ENCODE peak calls at places on chromosomes 6 and 20, in ten cellular contexts. G, A, C, E, X, P, I, N, R and D are unnamed samples. For H3K4me1, the result is how much of the 10 kb centered on the place peaks cover.

GRCh38 chr6:118708736-118709135 is 57.3 kb upstream of the CEP85L start:
- DNase-seq in E (no peak), R (peak), C (no peak), N (no peak), A (no peak), X (no peak), I (no peak), P (no peak), G (no peak), D (no peak)

GRCh38 chr6:154815938-154816820 is 83.0 kb downstream of the SCAF8 start:
- DNase-seq in E (no peak), C (peak), G (peak), N (no peak), I (no peak), R (no peak), X (no peak), P (no peak), A (no peak), D (no peak)

GRCh38 chr6:11424395-11425050 is 113.0 kb upstream of the TMEM170B start:
- DNase-seq in N (peak), E (no peak), C (no peak), G (no peak), P (no peak), X (no peak), R (no peak), A (no peak), I (no peak), D (no peak)

GRCh38 chr20:37890108-37890507 is 12.8 kb upstream of the VSTM2L start:
- DNase-seq in E (no peak), A (no peak), X (no peak), G (no peak), N (no peak), R (no peak), C (no peak), P (no peak), I (no peak), D (no peak)

GRCh38 chr6:116633685-116634084 is 17.4 kb downstream of the RSPH4A start:
- DNase-seq in I (no peak), G (peak), X (peak), N (peak), A (no peak), C (no peak), R (no peak), E (peak), P (no peak), D (no peak)

GRCh38 chr20:38859070-38859690 is 53.7 kb downstream of the PPP1R16B start:
- DNase-seq in I (peak), E (no peak), G (no peak), R (no peak), C (no peak), A (no peak), X (no peak), P (no peak), N (no peak), D (no peak)

GRCh38 chr6:52512199-52512598 is 64.7 kb downstream of the TRAM2 start:
- DNase-seq in N (peak), X (no peak), P (no peak), A (peak), I (no peak), C (peak), R (no peak), E (no peak), G (no peak), D (no peak)

GRCh38 chr6:148345176-148345575 is 2.5 kb downstream of the SASH1 start:
- DNase-seq in C (peak), X (peak), I (no peak), P (no peak), G (no peak), A (no peak), E (no peak), R (no peak), N (no peak), D (no peak)

GRCh38 chr6:109164331-109164730 is 69.0 kb downstream of the CEP57L1 start:
- DNase-seq in X (no peak), I (no peak), A (no peak), G (no peak), E (no peak), N (peak), P (no peak), R (no peak), C (no peak), D (no peak)

GRCh38 chr6:132456700-132457143 is 55.4 kb upstream of the MOXD1 start:
- DNase-seq in I (no peak), E (no peak), X (no peak), G (no peak), R (no peak), A (no peak), P (no peak), N (no peak), C (peak), D (no peak)

GRCh38 chr20:2756056-2756611 is 44.3 kb downstream of the CPXM1 start:
- DNase-seq in E (peak), P (no peak), C (peak), G (no peak), I (no peak), X (peak), N (no peak), A (no peak), R (no peak), D (no peak)

GRCh38 chr6:100472674-100473073 is 8.0 kb upstream of the SIM1 start:
- DNase-seq in C (peak), N (peak), I (no peak), P (no peak), A (no peak), G (no peak), E (no peak), X (no peak), R (peak), D (no peak)

GRCh38 chr6:74182992-74183391 is 487.0 kb downstream of the CD109 start:
- DNase-seq in C (no peak), N (no peak), P (no peak), I (no peak), G (no peak), A (no peak), R (no peak), E (no peak), X (peak), D (no peak)

GRCh38 chr6:9507136-9507895 is 907.6 kb downstream of the TFAP2A start:
- DNase-seq in C (no peak), P (no peak), E (no peak), G (no peak), I (no peak), N (no peak), A (no peak), R (no peak), X (no peak), D (no peak)

GRCh38 chr6:75334266-75335040 is 49.9 kb upstream of the TMEM30A start:
- DNase-seq in E (peak), R (no peak), N (peak), C (peak), G (peak), X (no peak), I (no peak), P (no peak), A (no peak), D (no peak)

GRCh38 chr6:116975600-116975999 is 98.6 kb downstream of the RFX6 start:
- DNase-seq in I (no peak), E (no peak), P (no peak), N (peak), C (peak), A (no peak), X (no peak), G (no peak), R (no peak), D (no peak)

GRCh38 chr20:542777-543368 is 717 bp downstream of the CSNK2A1 start:
- DNase-seq in R (no peak), G (peak), N (no peak), P (no peak), C (no peak), I (no peak), X (no peak), E (no peak), A (no peak), D (no peak)

GRCh38 chr20:18394363-18394762 is 72.5 kb downstream of the DZANK1 start:
- DNase-seq in N (no peak), C (no peak), I (no peak), P (no peak), X (no peak), E (peak), A (no peak), R (no peak), G (no peak), D (no peak)

GRCh38 chr6:158943380-158944032 is 56.5 kb downstream of the RSPH3 start:
- DNase-seq in A (no peak), P (no peak), I (no peak), R (no peak), E (no peak), G (no peak), X (no peak), N (no peak), C (no peak), D (no peak)

GRCh38 chr6:12753034-12753433 is 36.5 kb downstream of the PHACTR1 start:
- DNase-seq in X (no peak), R (no peak), N (no peak), C (no peak), I (no peak), P (no peak), G (no peak), E (no peak), A (no peak), D (no peak)

GRCh38 chr6:100719883-100720682 is 161.0 kb downstream of the ASCC3 start:
- DNase-seq in X (peak), N (peak), G (peak), P (no peak), R (peak), E (no peak), I (peak), A (no peak), C (peak), D (no peak)

GRCh38 chr6:155455766-155456165 is at the start of gene NOX3:
- DNase-seq in I (no peak), N (peak), E (no peak), P (no peak), G (no peak), R (no peak), X (no peak), C (no peak), A (no peak), D (no peak)

GRCh38 chr6:104956663-104957294 is at the start of gene LIN28B:
- DNase-seq in E (no peak), A (no peak), X (peak), I (no peak), C (peak), R (no peak), N (no peak), P (no peak), G (peak), D (no peak)

GRCh38 chr20:22805970-22806369 is 221.6 kb upstream of the FOXA2 start:
- DNase-seq in A (no peak), X (no peak), P (no peak), E (no peak), I (no peak), N (no peak), C (no peak), G (no peak), R (no peak), D (no peak)

GRCh38 chr6:36633915-36634314 is 39.8 kb downstream of the SRSF3 start:
- DNase-seq in P (no peak), E (no peak), X (peak), I (peak), C (peak), A (no peak), N (no peak), G (no peak), R (no peak), D (peak)

GRCh38 chr20:44610313-44610965 is 28.1 kb downstream of the PKIG start:
- DNase-seq in N (no peak), C (no peak), P (no peak), A (no peak), I (no peak), R (no peak), X (no peak), G (no peak), E (no peak), D (no peak)

GRCh38 chr6:56347526-56347925 is 100.1 kb upstream of the COL21A1 start:
- DNase-seq in G (no peak), N (peak), R (no peak), I (no peak), P (no peak), E (no peak), C (no peak), A (no peak), X (no peak), D (no peak)

GRCh38 chr6:72218125-72218524 is 331.8 kb downstream of the RIMS1 start:
- DNase-seq in E (peak), C (peak), G (peak), X (peak), N (peak), A (no peak), I (peak), R (no peak), P (no peak), D (no peak)

GRCh38 chr20:37270586-37271420 is 9.2 kb upstream of the GHRH start:
- DNase-seq in G (no peak), P (no peak), E (no peak), X (peak), N (no peak), R (peak), C (peak), A (no peak), I (no peak), D (no peak)

GRCh38 chr6:142943746-142944125 is 1.2 kb downstream of the HIVEP2 start:
- DNase-seq in G (peak), R (no peak), X (peak), I (peak), C (peak), N (peak), P (no peak), A (no peak), E (no peak), D (no peak)

GRCh38 chr6:22361576-22361975 is 64.7 kb upstream of the PRL start:
- DNase-seq in E (no peak), N (no peak), G (no peak), X (no peak), A (no peak), P (no peak), C (no peak), R (no peak), I (no peak), D (no peak)

GRCh38 chr6:13971303-13971702 is 46.6 kb downstream of the RNF182 start:
- DNase-seq in G (no peak), C (no peak), N (no peak), I (no peak), E (no peak), A (no peak), X (no peak), P (no peak), R (no peak), D (no peak)

GRCh38 chr6:21748343-21749063 is 155.0 kb downstream of the SOX4 start:
- DNase-seq in A (no peak), I (peak), N (peak), R (no peak), P (no peak), E (no peak), C (no peak), X (no peak), G (peak), D (no peak)

GRCh38 chr6:167437888-167438484 is 113.1 kb downstream of the TTLL2 start:
- DNase-seq in R (no peak), E (no peak), A (no peak), G (no peak), X (no peak), P (no peak), I (no peak), N (no peak), C (no peak), D (no peak)

GRCh38 chr6:28402197-28402596 is 2.6 kb upstream of the ZSCAN12 start:
- DNase-seq in E (no peak), N (no peak), C (no peak), X (no peak), I (no peak), P (no peak), G (no peak), A (no peak), R (no peak), D (no peak)

GRCh38 chr6:165653196-165653595 is 9.8 kb downstream of the PDE10A start:
- DNase-seq in G (no peak), E (no peak), R (no peak), X (no peak), A (no peak), P (no peak), N (no peak), C (no peak), I (no peak), D (no peak)

GRCh38 chr6:39114395-39114706 is 635 bp downstream of the SAYSD1 start:
- DNase-seq in E (no peak), N (no peak), A (no peak), P (no peak), I (no peak), X (no peak), C (no peak), R (no peak), G (no peak), D (no peak)

GRCh38 chr6:27617700-27618689 is 145.1 kb upstream of the ZNF184 start:
- DNase-seq in X (no peak), R (no peak), A (no peak), N (peak), G (peak), E (peak), P (no peak), C (peak), I (no peak), D (no peak)

GRCh38 chr6:39409889-39410288 is 87.4 kb upstream of the KCNK16 start:
- DNase-seq in X (no peak), N (no peak), I (no peak), R (no peak), P (no peak), E (no peak), C (no peak), A (no peak), G (no peak), D (no peak)

GRCh38 chr6:150478651-150479498 is 110.1 kb downstream of the IYD start:
- DNase-seq in R (no peak), C (no peak), X (no peak), N (no peak), I (no peak), G (no peak), E (no peak), A (no peak), P (no peak), D (no peak)

GRCh38 chr6:44260011-44260410 is 2.7 kb upstream of the SLC35B2 start:
- DNase-seq in N (no peak), I (no peak), X (no peak), G (no peak), P (no peak), C (no peak), A (no peak), E (no peak), R (no peak), D (no peak)

GRCh38 chr6:44257753-44258324 is 511 bp upstream of the SLC35B2 start:
- DNase-seq in I (no peak), E (no peak), N (no peak), G (no peak), A (no peak), P (no peak), C (no peak), R (no peak), X (no peak), D (no peak)

GRCh38 chr6:44257007-44257752 is at the start of gene SLC35B2:
- DNase-seq in N (peak), R (no peak), I (peak), C (peak), A (peak), G (peak), P (no peak), X (peak), E (peak), D (peak)

GRCh38 chr6:44258921-44259320 is 1.6 kb upstream of the SLC35B2 start:
- DNase-seq in C (no peak), I (no peak), X (no peak), R (no peak), G (no peak), A (no peak), E (no peak), P (no peak), N (no peak), D (no peak)

DNA sequence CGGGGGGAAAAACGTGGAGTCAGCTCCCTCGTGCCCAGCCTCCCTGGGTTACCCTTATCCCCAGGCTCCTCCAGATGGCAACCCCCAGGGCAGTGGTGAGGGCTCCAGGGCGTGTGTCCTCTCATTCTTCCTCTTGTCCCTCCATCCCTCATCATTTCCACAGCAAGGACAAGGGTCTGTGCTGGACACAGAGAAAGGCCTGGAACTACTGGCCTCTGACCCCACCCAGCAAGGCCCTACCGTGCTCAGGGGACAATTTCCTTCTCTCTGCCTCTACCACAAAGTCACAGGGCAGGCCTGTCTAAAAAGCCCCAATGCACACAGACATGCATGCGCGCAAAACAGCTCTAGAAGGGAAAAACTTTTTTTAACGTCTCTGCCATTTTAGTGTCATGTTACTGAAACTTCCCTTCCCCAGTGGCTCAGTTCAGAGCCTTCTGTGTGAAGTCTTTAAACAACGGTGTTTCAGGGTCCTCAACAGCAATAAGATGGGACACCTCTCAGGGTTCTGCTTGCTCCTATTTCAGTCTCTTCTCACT is 1.1 kb upstream of the SLC35B2 start:
- DNase-seq in R (no peak), C (no peak), I (no peak), N (no peak), E (no peak), X (no peak), G (no peak), A (no peak), P (no peak), D (no peak)
- H3K4me1 ChIP-seq in R (under half), C (under half), I (under half), N (under half), E (under half), X (half or more), G (under half), A (under half), P (under half), D (under half)

GRCh38 chr6:107736713-107737396 is 87.3 kb downstream of the SCML4 start:
- DNase-seq in E (no peak), R (no peak), X (no peak), N (no peak), C (peak), I (peak), P (no peak), G (no peak), A (no peak), D (no peak)
- H3K4me1 ChIP-seq in E (under half), R (under half), X (under half), N (under half), C (under half), I (under half), P (under half), G (under half), A (under half), D (under half)

GRCh38 chr20:49562341-49563014 is 5.5 kb downstream of the PTGIS start:
- DNase-seq in G (no peak), X (no peak), R (no peak), P (peak), A (peak), C (peak), I (no peak), N (peak), E (peak), D (peak)
- H3K4me1 ChIP-seq in G (under half), X (under half), R (under half), P (under half), A (under half), C (under half), I (under half), N (under half), E (under half), D (under half)

GRCh38 chr20:57394087-57395082 is 3.2 kb downstream of the RBM38 start:
- DNase-seq in R (no peak), C (no peak), P (no peak), N (no peak), I (no peak), G (no peak), A (no peak), E (no peak), X (no peak), D (no peak)
- H3K4me1 ChIP-seq in R (under half), C (half or more), P (under half), N (under half), I (under half), G (under half), A (under half), E (under half), X (under half), D (under half)

GRCh38 chr6:64439274-64439673 is 803.7 kb downstream of the PHF3 start:
- DNase-seq in C (no peak), P (no peak), A (no peak), N (peak), G (peak), E (no peak), X (no peak), R (peak), I (no peak), D (no peak)
- H3K4me1 ChIP-seq in C (under half), P (under half), A (under half), N (under half), G (under half), E (under half), X (under half), R (under half), I (under half), D (under half)

DNA sequence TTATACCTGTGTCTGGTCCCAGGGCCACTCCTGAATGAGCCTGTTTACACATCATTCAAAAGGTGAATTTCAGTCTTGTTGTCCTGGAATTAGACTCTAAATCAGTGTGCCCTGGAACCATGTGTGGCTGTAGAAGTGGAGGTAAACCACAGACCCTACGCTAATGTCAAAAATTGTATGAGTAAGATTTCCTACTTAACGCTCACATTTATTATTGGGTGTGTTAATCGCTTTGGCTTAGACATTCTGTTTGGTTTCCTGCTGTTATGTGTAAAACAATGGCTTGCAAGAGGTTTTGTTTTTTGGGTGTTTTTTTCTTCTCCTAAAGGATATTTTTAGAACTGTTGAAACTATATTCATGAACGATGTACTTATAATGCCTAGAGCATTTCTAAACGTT is 19.3 kb downstream of the PLCB1 start:
- DNase-seq in A (no peak), X (no peak), G (no peak), C (no peak), R (no peak), I (no peak), P (no peak), N (no peak), E (no peak), D (no peak)
- H3K4me1 ChIP-seq in A (under half), X (under half), G (half or more), C (under half), R (under half), I (under half), P (under half), N (under half), E (under half), D (under half)